ENCODE peak calls at places on chromosome 6, in six cellular contexts. B, S, O, U, L and V are unnamed samples.

GRCh38 chr6:42118162-42119001 is 24.0 kb downstream of the C6orf132 start:
- DNase-seq in B (no peak), S (no peak), O (no peak), U (no peak), L (peak; percentile 85), V (no peak)

GRCh38 chr6:169397684-169398083 is 144.0 kb upstream of the THBS2 start:
- DNase-seq in B (no peak), S (no peak), O (no peak), U (no peak), L (no peak), V (no peak)

GRCh38 chr6:170057961-170058877 is 232.7 kb downstream of the DLL1 start:
- DNase-seq in B (no peak), S (no peak), O (no peak), U (no peak), L (no peak), V (no peak)

GRCh38 chr6:29520232-29520631 is 32.5 kb upstream of the MAS1L start:
- DNase-seq in B (no peak), S (no peak), O (no peak), U (no peak), L (no peak), V (no peak)

GRCh38 chr6:140073456-140073855 is 699.0 kb upstream of the CITED2 start:
- DNase-seq in B (no peak), S (no peak), O (no peak), U (no peak), L (peak; percentile 35), V (no peak)

GRCh38 chr6:109783245-109783990 is 92.3 kb downstream of the FIG4 start:
- DNase-seq in B (no peak), S (no peak), O (peak; percentile 90), U (peak; percentile 76), L (no peak), V (no peak)

GRCh38 chr6:138528137-138528536 is 28.8 kb upstream of the NHSL1 start:
- DNase-seq in B (no peak), S (no peak), O (no peak), U (no peak), L (no peak), V (no peak)

GRCh38 chr6:128518531-128519131 is 1.8 kb downstream of the PTPRK start:
- DNase-seq in B (no peak), S (no peak), O (no peak), U (no peak), L (no peak), V (no peak)

GRCh38 chr6:97059473-97059872 is 134.9 kb downstream of the KLHL32 start:
- DNase-seq in B (peak; percentile 69), S (peak; percentile 10), O (peak; percentile 55), U (peak; percentile 30), L (peak; percentile 56), V (peak; percentile 62)

GRCh38 chr6:41467106-41467505 is 79.1 kb upstream of the FOXP4 start:
- DNase-seq in B (no peak), S (no peak), O (no peak), U (no peak), L (no peak), V (no peak)

GRCh38 chr6:100350139-100350538 is 114.6 kb downstream of the SIM1 start:
- DNase-seq in B (no peak), S (no peak), O (no peak), U (no peak), L (no peak), V (no peak)

GRCh38 chr6:24117016-24117415 is 9.0 kb upstream of the NRSN1 start:
- DNase-seq in B (no peak), S (no peak), O (no peak), U (no peak), L (no peak), V (no peak)

GRCh38 chr6:32113386-32114352 is 4.5 kb upstream of the TNXB start:
- DNase-seq in B (no peak), S (no peak), O (peak; percentile 91), U (peak; percentile 65), L (peak; percentile 82), V (no peak)

GRCh38 chr6:169575365-169575764 is 126.5 kb downstream of the WDR27 start:
- DNase-seq in B (no peak), S (no peak), O (no peak), U (no peak), L (no peak), V (no peak)

GRCh38 chr6:10532392-10532791 is 11.2 kb downstream of the GCNT2 start:
- DNase-seq in B (no peak), S (no peak), O (no peak), U (no peak), L (no peak), V (peak; percentile 28)
- H3K4me3 ChIP-seq in B (no peak overlapping the region), S (no peak overlapping the region), O (no peak overlapping the region), U (no peak overlapping the region), L (no peak overlapping the region), V (peak overlapping the region; percentile 89)

GRCh38 chr6:4687989-4688947 is 87.9 kb upstream of the CDYL start:
- DNase-seq in B (no peak), S (peak; percentile 53), O (no peak), U (no peak), L (peak; percentile 42), V (no peak)
- TF ChIP-seq EZH2phosphoT487 in B (no peak), S (no peak), O (no peak), U (no peak), L (no peak), V (no peak)

GRCh38 chr6:25298508-25298834 is 19.3 kb downstream of the CARMIL1 start:
- DNase-seq in B (no peak), S (no peak), O (no peak), U (no peak), L (no peak), V (peak; percentile 61)
- H3K27ac ChIP-seq in B (peak overlapping the region; percentile 64), S (no peak overlapping the region), O (no peak overlapping the region), U (no peak overlapping the region), L (no peak overlapping the region), V (no peak overlapping the region)

DNA sequence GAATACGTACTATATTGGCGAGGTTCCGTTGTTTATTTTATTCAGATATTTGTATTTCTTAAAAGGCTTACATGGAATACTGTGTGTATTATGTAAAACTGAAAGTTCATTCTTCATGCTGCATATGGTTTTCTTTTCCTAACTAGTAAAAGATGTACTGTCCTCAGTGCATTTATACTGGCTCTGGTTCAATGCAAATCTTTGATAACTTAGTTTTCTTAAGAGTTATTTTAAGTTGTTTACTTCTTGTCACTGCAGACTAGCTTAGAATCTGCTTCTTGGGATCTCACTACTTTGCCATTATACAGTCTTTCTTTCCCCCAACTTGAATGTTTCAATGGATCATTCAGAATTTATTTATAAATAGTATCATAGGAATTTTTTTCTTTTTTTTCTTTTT is 42.0 kb downstream of the ADGRB3 start:
- DNase-seq in B (no peak), S (no peak), O (no peak), U (no peak), L (no peak), V (no peak)
- H3K4me3 ChIP-seq in B (no peak overlapping the region), S (no peak overlapping the region), O (no peak overlapping the region), U (no peak overlapping the region), L (no peak overlapping the region), V (no peak overlapping the region)

GRCh38 chr6:155420492-155420891 is 35.1 kb downstream of the NOX3 start:
- DNase-seq in B (no peak), S (no peak), O (no peak), U (no peak), L (no peak), V (no peak)

GRCh38 chr6:155432293-155432692 is 23.3 kb downstream of the NOX3 start:
- DNase-seq in B (no peak), S (no peak), O (no peak), U (no peak), L (no peak), V (no peak)

GRCh38 chr6:155424201-155424600 is 31.4 kb downstream of the NOX3 start:
- DNase-seq in B (no peak), S (no peak), O (no peak), U (no peak), L (no peak), V (no peak)

GRCh38 chr6:155429321-155429893 is 26.2 kb downstream of the NOX3 start:
- DNase-seq in B (no peak), S (no peak), O (no peak), U (no peak), L (no peak), V (no peak)

GRCh38 chr6:155426408-155426945 is 29.2 kb downstream of the NOX3 start:
- DNase-seq in B (no peak), S (no peak), O (no peak), U (no peak), L (no peak), V (no peak)
- TF ChIP-seq EZH2phosphoT487 in B (no peak), S (no peak), O (no peak), U (no peak), L (no peak), V (no peak)

GRCh38 chr6:39555136-39555535 is 170.1 kb downstream of the KIF6 start:
- DNase-seq in B (no peak), S (no peak), O (no peak), U (no peak), L (no peak), V (no peak)

GRCh38 chr6:39553811-39554802 is 171.1 kb downstream of the KIF6 start:
- DNase-seq in B (no peak), S (no peak), O (no peak), U (no peak), L (no peak), V (no peak)

GRCh38 chr6:39558079-39558478 is 167.1 kb downstream of the KIF6 start:
- DNase-seq in B (no peak), S (no peak), O (no peak), U (no peak), L (no peak), V (no peak)

GRCh38 chr6:39550191-39550590 is 175.0 kb downstream of the KIF6 start:
- DNase-seq in B (no peak), S (no peak), O (no peak), U (no peak), L (no peak), V (no peak)

DNA sequence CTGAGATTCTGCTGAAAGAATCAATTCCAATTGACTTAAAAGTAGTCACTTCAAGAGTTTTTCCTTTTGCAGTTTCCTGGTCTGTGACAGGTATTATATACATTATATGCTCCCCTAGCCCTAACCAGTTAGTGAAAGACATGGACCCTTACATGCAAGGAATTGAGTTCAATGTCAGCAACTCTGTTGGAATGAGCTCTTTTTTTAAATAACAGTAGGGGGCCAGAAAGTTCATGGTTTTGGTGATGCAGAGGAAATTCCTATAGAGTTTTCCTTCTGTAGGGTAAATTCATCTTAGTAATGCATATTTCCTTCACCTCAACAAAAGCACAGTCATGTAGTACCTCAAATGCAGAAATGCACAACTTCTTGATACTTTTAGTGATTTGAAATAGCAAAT is 172.2 kb downstream of the KIF6 start:
- DNase-seq in B (no peak), S (no peak), O (peak; percentile 74), U (no peak), L (no peak), V (no peak)
- H3K27ac ChIP-seq in B (no peak overlapping the region), S (no peak overlapping the region), O (no peak overlapping the region), U (no peak overlapping the region), L (no peak overlapping the region), V (no peak overlapping the region)